ENCODE peak calls at places on chromosome 1, in eight cellular contexts. One of them, this sample, is unnamed.

GRCh38 chr1:37989381-37989930 is 366 bp downstream of the SF3A3 start:
- DNase-seq in heart right ventricle: no peak
- DNase-seq in brain microvascular endothelial cell: no peak
- DNase-seq in mucosa of descending colon: peak; percentile 49
- DNase-seq in psoas muscle: peak; percentile 40
- DNase-seq in lower leg skin: no peak
- DNase-seq in adrenal gland: peak; percentile 56
- DNase-seq in fibroblast of mammary gland: peak; percentile 32
- DNase-seq in this sample: peak; percentile 41

GRCh38 chr1:61050541-61051454 is 31.6 kb upstream of the NFIA start:
- DNase-seq in psoas muscle: peak; percentile 72
- DNase-seq in fibroblast of mammary gland: no peak
- DNase-seq in brain microvascular endothelial cell: no peak
- DNase-seq in mucosa of descending colon: peak; percentile 61
- DNase-seq in lower leg skin: peak; percentile 92
- DNase-seq in adrenal gland: peak; percentile 57
- DNase-seq in heart right ventricle: peak; percentile 68
- DNase-seq in this sample: no peak

GRCh38 chr1:213138391-213138790 is 87.3 kb downstream of the RPS6KC1 start:
- DNase-seq in mucosa of descending colon: no peak
- DNase-seq in psoas muscle: no peak
- DNase-seq in lower leg skin: no peak
- DNase-seq in heart right ventricle: no peak
- DNase-seq in fibroblast of mammary gland: no peak
- DNase-seq in brain microvascular endothelial cell: no peak
- DNase-seq in adrenal gland: no peak
- DNase-seq in this sample: no peak

GRCh38 chr1:38209986-38210385 is 163.4 kb upstream of the POU3F1 start:
- DNase-seq in lower leg skin: no peak
- DNase-seq in psoas muscle: no peak
- DNase-seq in mucosa of descending colon: no peak
- DNase-seq in brain microvascular endothelial cell: no peak
- DNase-seq in fibroblast of mammary gland: no peak
- DNase-seq in heart right ventricle: peak; percentile 32
- DNase-seq in adrenal gland: no peak
- DNase-seq in this sample: no peak

GRCh38 chr1:173122344-173122880 is 71.7 kb upstream of the TNFSF18 start:
- DNase-seq in fibroblast of mammary gland: peak; percentile 72
- DNase-seq in mucosa of descending colon: no peak
- DNase-seq in psoas muscle: no peak
- DNase-seq in adrenal gland: no peak
- DNase-seq in lower leg skin: no peak
- DNase-seq in brain microvascular endothelial cell: no peak
- DNase-seq in heart right ventricle: no peak
- DNase-seq in this sample: no peak

GRCh38 chr1:77524038-77524437 is 158.4 kb downstream of the ZZZ3 start:
- DNase-seq in heart right ventricle: no peak
- DNase-seq in adrenal gland: no peak
- DNase-seq in lower leg skin: no peak
- DNase-seq in brain microvascular endothelial cell: no peak
- DNase-seq in psoas muscle: no peak
- DNase-seq in fibroblast of mammary gland: no peak
- DNase-seq in mucosa of descending colon: no peak
- DNase-seq in this sample: no peak

GRCh38 chr1:165632152-165632469 is 1.1 kb downstream of the MGST3 start:
- DNase-seq in lower leg skin: no peak
- DNase-seq in heart right ventricle: no peak
- DNase-seq in fibroblast of mammary gland: no peak
- DNase-seq in psoas muscle: no peak
- DNase-seq in adrenal gland: no peak
- DNase-seq in brain microvascular endothelial cell: no peak
- DNase-seq in mucosa of descending colon: peak; percentile 65
- DNase-seq in this sample: no peak

GRCh38 chr1:222263791-222264190 is 284.1 kb downstream of the HHIPL2 start:
- DNase-seq in lower leg skin: no peak
- DNase-seq in mucosa of descending colon: no peak
- DNase-seq in fibroblast of mammary gland: no peak
- DNase-seq in brain microvascular endothelial cell: no peak
- DNase-seq in psoas muscle: no peak
- DNase-seq in heart right ventricle: no peak
- DNase-seq in adrenal gland: no peak
- DNase-seq in this sample: no peak

GRCh38 chr1:28577052-28577678 is 14.9 kb upstream of the RAB42 start:
- DNase-seq in mucosa of descending colon: no peak
- DNase-seq in adrenal gland: no peak
- DNase-seq in brain microvascular endothelial cell: no peak
- DNase-seq in lower leg skin: no peak
- DNase-seq in fibroblast of mammary gland: peak; percentile 25
- DNase-seq in heart right ventricle: no peak
- DNase-seq in psoas muscle: no peak
- DNase-seq in this sample: no peak

GRCh38 chr1:246659594-246660140 is 64.5 kb upstream of the SCCPDH start:
- DNase-seq in heart right ventricle: no peak
- DNase-seq in mucosa of descending colon: no peak
- DNase-seq in adrenal gland: no peak
- DNase-seq in fibroblast of mammary gland: no peak
- DNase-seq in lower leg skin: no peak
- DNase-seq in brain microvascular endothelial cell: no peak
- DNase-seq in psoas muscle: no peak
- DNase-seq in this sample: no peak

GRCh38 chr1:9882945-9883303 is 27.1 kb downstream of the CTNNBIP1 start:
- DNase-seq in lower leg skin: no peak
- DNase-seq in psoas muscle: no peak
- DNase-seq in mucosa of descending colon: no peak
- DNase-seq in brain microvascular endothelial cell: no peak
- DNase-seq in heart right ventricle: no peak
- DNase-seq in adrenal gland: no peak
- DNase-seq in fibroblast of mammary gland: no peak
- DNase-seq in this sample: no peak

GRCh38 chr1:111032295-111032897 is 68.7 kb upstream of the LRIF1 start:
- DNase-seq in fibroblast of mammary gland: peak; percentile 37
- DNase-seq in brain microvascular endothelial cell: peak; percentile 54
- DNase-seq in adrenal gland: no peak
- DNase-seq in lower leg skin: no peak
- DNase-seq in psoas muscle: no peak
- DNase-seq in heart right ventricle: peak; percentile 13
- DNase-seq in mucosa of descending colon: peak; percentile 66
- DNase-seq in this sample: peak; percentile 25

GRCh38 chr1:179310271-179310670 is 16.7 kb downstream of the SOAT1 start:
- DNase-seq in psoas muscle: no peak
- DNase-seq in lower leg skin: no peak
- DNase-seq in adrenal gland: no peak
- DNase-seq in mucosa of descending colon: no peak
- DNase-seq in fibroblast of mammary gland: peak; percentile 92
- DNase-seq in heart right ventricle: no peak
- DNase-seq in brain microvascular endothelial cell: peak; percentile 34
- DNase-seq in this sample: peak; percentile 63

GRCh38 chr1:160169553-160170399 is 18.4 kb downstream of the ATP1A4 start:
- DNase-seq in brain microvascular endothelial cell: no peak
- DNase-seq in adrenal gland: no peak
- DNase-seq in heart right ventricle: no peak
- DNase-seq in lower leg skin: no peak
- DNase-seq in psoas muscle: no peak
- DNase-seq in mucosa of descending colon: no peak
- DNase-seq in fibroblast of mammary gland: no peak
- DNase-seq in this sample: peak; percentile 83

GRCh38 chr1:66641851-66642473 is 108.0 kb downstream of the SGIP1 start:
- DNase-seq in adrenal gland: no peak
- DNase-seq in lower leg skin: no peak
- DNase-seq in brain microvascular endothelial cell: no peak
- DNase-seq in fibroblast of mammary gland: peak; percentile 18
- DNase-seq in psoas muscle: no peak
- DNase-seq in heart right ventricle: no peak
- DNase-seq in mucosa of descending colon: no peak
- DNase-seq in this sample: no peak

GRCh38 chr1:203152158-203153034 is 23.2 kb downstream of the MYBPH start:
- DNase-seq in lower leg skin: no peak
- DNase-seq in adrenal gland: peak; percentile 33
- DNase-seq in psoas muscle: no peak
- DNase-seq in heart right ventricle: no peak
- DNase-seq in mucosa of descending colon: no peak
- DNase-seq in fibroblast of mammary gland: peak; percentile 57
- DNase-seq in brain microvascular endothelial cell: no peak
- DNase-seq in this sample: peak; percentile 75

GRCh38 chr1:76635784-76636183 is 231.5 kb upstream of the ST6GALNAC5 start:
- DNase-seq in lower leg skin: no peak
- DNase-seq in psoas muscle: no peak
- DNase-seq in brain microvascular endothelial cell: no peak
- DNase-seq in fibroblast of mammary gland: peak; percentile 24
- DNase-seq in heart right ventricle: no peak
- DNase-seq in adrenal gland: no peak
- DNase-seq in mucosa of descending colon: no peak
- DNase-seq in this sample: no peak

GRCh38 chr1:162708286-162708685 is 76.0 kb downstream of the DDR2 start:
- DNase-seq in adrenal gland: no peak
- DNase-seq in psoas muscle: no peak
- DNase-seq in fibroblast of mammary gland: no peak
- DNase-seq in mucosa of descending colon: no peak
- DNase-seq in lower leg skin: no peak
- DNase-seq in heart right ventricle: no peak
- DNase-seq in brain microvascular endothelial cell: no peak
- DNase-seq in this sample: no peak

GRCh38 chr1:43034778-43035177 is 76.1 kb upstream of the SLC2A1 start:
- DNase-seq in adrenal gland: no peak
- DNase-seq in brain microvascular endothelial cell: no peak
- DNase-seq in lower leg skin: no peak
- DNase-seq in mucosa of descending colon: no peak
- DNase-seq in fibroblast of mammary gland: no peak
- DNase-seq in psoas muscle: no peak
- DNase-seq in heart right ventricle: no peak
- DNase-seq in this sample: no peak

GRCh38 chr1:55527831-55528230 is 312.7 kb upstream of the USP24 start:
- DNase-seq in lower leg skin: no peak
- DNase-seq in mucosa of descending colon: peak; percentile 66
- DNase-seq in brain microvascular endothelial cell: no peak
- DNase-seq in fibroblast of mammary gland: no peak
- DNase-seq in psoas muscle: no peak
- DNase-seq in adrenal gland: no peak
- DNase-seq in heart right ventricle: no peak
- DNase-seq in this sample: no peak

GRCh38 chr1:55524013-55524412 is 308.8 kb upstream of the USP24 start:
- DNase-seq in brain microvascular endothelial cell: no peak
- DNase-seq in adrenal gland: no peak
- DNase-seq in psoas muscle: no peak
- DNase-seq in heart right ventricle: no peak
- DNase-seq in fibroblast of mammary gland: no peak
- DNase-seq in mucosa of descending colon: peak; percentile 85
- DNase-seq in lower leg skin: no peak
- DNase-seq in this sample: no peak

GRCh38 chr1:55522982-55523381 is 307.8 kb upstream of the USP24 start:
- DNase-seq in adrenal gland: no peak
- DNase-seq in fibroblast of mammary gland: no peak
- DNase-seq in heart right ventricle: no peak
- DNase-seq in lower leg skin: no peak
- DNase-seq in brain microvascular endothelial cell: no peak
- DNase-seq in mucosa of descending colon: no peak
- DNase-seq in psoas muscle: no peak
- DNase-seq in this sample: no peak

GRCh38 chr1:55530749-55531478 is 315.8 kb upstream of the USP24 start:
- DNase-seq in adrenal gland: no peak
- DNase-seq in brain microvascular endothelial cell: no peak
- DNase-seq in mucosa of descending colon: no peak
- DNase-seq in heart right ventricle: no peak
- DNase-seq in lower leg skin: no peak
- DNase-seq in fibroblast of mammary gland: no peak
- DNase-seq in psoas muscle: no peak
- DNase-seq in this sample: no peak

DNA sequence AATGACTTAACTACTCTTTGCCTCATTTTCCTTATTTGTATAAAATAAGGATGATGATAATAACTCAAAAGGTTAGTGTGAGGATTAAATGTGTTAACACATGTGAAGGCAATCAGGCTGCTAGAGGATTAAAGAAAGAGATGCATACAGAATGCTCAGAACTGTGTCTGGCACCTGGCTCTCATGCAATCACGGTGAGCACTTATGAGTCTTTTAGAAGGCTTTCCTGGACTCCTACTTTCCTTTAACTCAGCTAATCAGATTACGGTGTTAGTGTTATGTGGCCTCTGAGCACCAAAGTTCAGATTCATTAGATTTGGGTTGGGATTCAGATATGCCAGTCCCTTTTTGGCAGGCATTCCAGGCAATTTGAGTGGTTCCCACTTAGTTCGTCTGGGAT is 311.6 kb upstream of the USP24 start:
- DNase-seq in adrenal gland: no peak
- DNase-seq in heart right ventricle: no peak
- DNase-seq in fibroblast of mammary gland: no peak
- DNase-seq in lower leg skin: no peak
- DNase-seq in psoas muscle: no peak
- DNase-seq in mucosa of descending colon: no peak
- DNase-seq in brain microvascular endothelial cell: no peak
- DNase-seq in this sample: no peak
- TF ChIP-seq CTCF in adrenal gland: no peak
- TF ChIP-seq CTCF in heart right ventricle: no peak
- TF ChIP-seq CTCF in fibroblast of mammary gland: no peak
- TF ChIP-seq CTCF in lower leg skin: no peak
- TF ChIP-seq CTCF in psoas muscle: no peak
- TF ChIP-seq CTCF in mucosa of descending colon: no peak
- TF ChIP-seq CTCF in brain microvascular endothelial cell: no peak
- TF ChIP-seq CTCF in this sample: no peak

GRCh38 chr1:207463571-207463970 is 9.4 kb downstream of the CR2 start:
- DNase-seq in brain microvascular endothelial cell: no peak
- DNase-seq in psoas muscle: no peak
- DNase-seq in lower leg skin: no peak
- DNase-seq in fibroblast of mammary gland: no peak
- DNase-seq in mucosa of descending colon: no peak
- DNase-seq in adrenal gland: no peak
- DNase-seq in heart right ventricle: no peak
- DNase-seq in this sample: no peak
- H3K4me3 ChIP-seq in brain microvascular endothelial cell: no peak overlapping the region
- H3K4me3 ChIP-seq in psoas muscle: no peak overlapping the region
- H3K4me3 ChIP-seq in lower leg skin: no peak overlapping the region
- H3K4me3 ChIP-seq in fibroblast of mammary gland: no peak overlapping the region
- H3K4me3 ChIP-seq in mucosa of descending colon: no peak overlapping the region
- H3K4me3 ChIP-seq in adrenal gland: no peak overlapping the region
- H3K4me3 ChIP-seq in heart right ventricle: no peak overlapping the region
- H3K4me3 ChIP-seq in this sample: no peak overlapping the region

DNA sequence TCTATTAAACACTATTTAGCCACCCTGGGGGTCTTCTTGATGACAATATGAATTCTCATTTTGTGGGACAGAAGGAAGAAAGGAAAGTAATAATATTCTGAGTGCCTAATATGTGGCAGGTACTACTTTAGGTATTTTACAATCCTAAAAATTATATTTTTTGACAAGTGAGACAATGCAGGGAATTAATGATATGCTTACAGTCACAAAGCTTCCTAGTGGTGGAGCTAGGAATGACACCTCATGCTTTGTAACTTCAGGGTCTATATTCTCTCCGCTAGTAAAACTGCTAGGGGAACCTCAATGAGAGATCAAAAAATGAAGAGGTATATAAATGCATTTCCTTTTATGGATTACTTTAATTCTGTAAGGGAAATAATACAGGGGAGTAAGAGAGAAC is 44.3 kb downstream of the TPR start:
- DNase-seq in fibroblast of mammary gland: peak; percentile 3
- DNase-seq in psoas muscle: no peak
- DNase-seq in heart right ventricle: no peak
- DNase-seq in lower leg skin: no peak
- DNase-seq in brain microvascular endothelial cell: peak; percentile 6
- DNase-seq in adrenal gland: no peak
- DNase-seq in mucosa of descending colon: no peak
- DNase-seq in this sample: no peak
- TF ChIP-seq CTCF in fibroblast of mammary gland: peak; percentile 44
- TF ChIP-seq CTCF in psoas muscle: peak; percentile 13
- TF ChIP-seq CTCF in heart right ventricle: peak; percentile 9
- TF ChIP-seq CTCF in lower leg skin: no peak
- TF ChIP-seq CTCF in brain microvascular endothelial cell: peak; percentile 44
- TF ChIP-seq CTCF in adrenal gland: no peak
- TF ChIP-seq CTCF in mucosa of descending colon: no peak
- TF ChIP-seq CTCF in this sample: peak; percentile 36

GRCh38 chr1:13762642-13763041 is 62.7 kb downstream of the PRDM2 start:
- DNase-seq in fibroblast of mammary gland: no peak
- DNase-seq in mucosa of descending colon: no peak
- DNase-seq in brain microvascular endothelial cell: no peak
- DNase-seq in lower leg skin: no peak
- DNase-seq in psoas muscle: no peak
- DNase-seq in heart right ventricle: no peak
- DNase-seq in adrenal gland: no peak
- DNase-seq in this sample: no peak
- H3K4me3 ChIP-seq in fibroblast of mammary gland: no peak overlapping the region
- H3K4me3 ChIP-seq in mucosa of descending colon: no peak overlapping the region
- H3K4me3 ChIP-seq in brain microvascular endothelial cell: no peak overlapping the region
- H3K4me3 ChIP-seq in lower leg skin: no peak overlapping the region
- H3K4me3 ChIP-seq in psoas muscle: no peak overlapping the region
- H3K4me3 ChIP-seq in heart right ventricle: no peak overlapping the region
- H3K4me3 ChIP-seq in adrenal gland: no peak overlapping the region
- H3K4me3 ChIP-seq in this sample: no peak overlapping the region

This sample was measured in astrocyte of the spinal cord.